ENCODE peak calls at places on chromosomes 6 and 20, in five cellular contexts. One of them, this sample, is unnamed.

GRCh38 chr6:118892248-118893094 is 1.5 kb upstream of the ASF1A start:
- DNase-seq in GM03348: no peak
- DNase-seq in iPS DF 6.9: no peak
- DNase-seq in Calu3: no peak
- DNase-seq in activated CD8-positive, alpha-beta memory T cell treated with anti-CD3 and anti-CD28 coated beads, Interleukin-2, amount 50 U/mL, for 48 hours: no peak
- DNase-seq in this sample: no peak

GRCh38 chr6:66161546-66162108 is 454.6 kb upstream of the EYS start:
- DNase-seq in activated CD8-positive, alpha-beta memory T cell treated with anti-CD3 and anti-CD28 coated beads, Interleukin-2, amount 50 U/mL, for 48 hours: no peak
- DNase-seq in GM03348: no peak
- DNase-seq in Calu3: no peak
- DNase-seq in iPS DF 6.9: no peak
- DNase-seq in this sample: no peak

GRCh38 chr6:112335736-112336135 is 11.4 kb upstream of the RFPL4B start:
- DNase-seq in Calu3: no peak
- DNase-seq in activated CD8-positive, alpha-beta memory T cell treated with anti-CD3 and anti-CD28 coated beads, Interleukin-2, amount 50 U/mL, for 48 hours: no peak
- DNase-seq in iPS DF 6.9: no peak
- DNase-seq in GM03348: no peak
- DNase-seq in this sample: no peak

GRCh38 chr6:2141644-2142290 is 103.6 kb downstream of the GMDS start:
- DNase-seq in iPS DF 6.9: no peak
- DNase-seq in Calu3: no peak
- DNase-seq in GM03348: no peak
- DNase-seq in activated CD8-positive, alpha-beta memory T cell treated with anti-CD3 and anti-CD28 coated beads, Interleukin-2, amount 50 U/mL, for 48 hours: no peak
- DNase-seq in this sample: no peak

GRCh38 chr6:18154507-18155272 is at the start of gene TPMT:
- DNase-seq in GM03348: no peak
- DNase-seq in Calu3: peak; percentile 95
- DNase-seq in iPS DF 6.9: peak; percentile 41
- DNase-seq in activated CD8-positive, alpha-beta memory T cell treated with anti-CD3 and anti-CD28 coated beads, Interleukin-2, amount 50 U/mL, for 48 hours: no peak
- DNase-seq in this sample: peak; percentile 8

GRCh38 chr20:62707981-62708521 is 585 bp upstream of the NTSR1 start:
- DNase-seq in iPS DF 6.9: no peak
- DNase-seq in activated CD8-positive, alpha-beta memory T cell treated with anti-CD3 and anti-CD28 coated beads, Interleukin-2, amount 50 U/mL, for 48 hours: no peak
- DNase-seq in GM03348: no peak
- DNase-seq in Calu3: peak; percentile 68
- DNase-seq in this sample: no peak

GRCh38 chr6:18501313-18502013 is 114.3 kb downstream of the RNF144B start:
- DNase-seq in activated CD8-positive, alpha-beta memory T cell treated with anti-CD3 and anti-CD28 coated beads, Interleukin-2, amount 50 U/mL, for 48 hours: no peak
- DNase-seq in GM03348: peak; percentile 77
- DNase-seq in iPS DF 6.9: no peak
- DNase-seq in Calu3: peak; percentile 41
- DNase-seq in this sample: peak; percentile 57

GRCh38 chr6:14905201-14905600 is 340.7 kb upstream of the JARID2 start:
- DNase-seq in Calu3: no peak
- DNase-seq in iPS DF 6.9: no peak
- DNase-seq in activated CD8-positive, alpha-beta memory T cell treated with anti-CD3 and anti-CD28 coated beads, Interleukin-2, amount 50 U/mL, for 48 hours: no peak
- DNase-seq in GM03348: no peak
- DNase-seq in this sample: no peak

GRCh38 chr6:25842526-25842925 is 10.7 kb upstream of the SLC17A1 start:
- DNase-seq in Calu3: no peak
- DNase-seq in activated CD8-positive, alpha-beta memory T cell treated with anti-CD3 and anti-CD28 coated beads, Interleukin-2, amount 50 U/mL, for 48 hours: no peak
- DNase-seq in GM03348: no peak
- DNase-seq in iPS DF 6.9: no peak
- DNase-seq in this sample: no peak

This sample was measured in brain microvascular endothelial cell.